ENCODE peak calls at places on chromosomes 1 and 21, in four cellular contexts. One of them, this sample, is unnamed.

GRCh38 chr1:15469836-15470495 is 5.9 kb upstream of the CELA2B start:
- DNase-seq in HuH-7.5: no peak
- DNase-seq in NCI-H1092: no peak
- DNase-seq in NCI-H2081: no peak
- DNase-seq in this sample: no peak

GRCh38 chr1:32221980-32222751 is at the start of the genes EIF3I and TMEM234:
- DNase-seq in HuH-7.5: peak; percentile 85
- DNase-seq in NCI-H2081: peak; percentile 92
- DNase-seq in NCI-H1092: peak; percentile 95
- DNase-seq in this sample: peak; percentile 86

GRCh38 chr1:237070519-237070918 is 28.5 kb downstream of the RYR2 start:
- DNase-seq in NCI-H1092: no peak
- DNase-seq in NCI-H2081: no peak
- DNase-seq in HuH-7.5: no peak
- DNase-seq in this sample: no peak

GRCh38 chr1:162055062-162055461 is 14.4 kb upstream of the NOS1AP start:
- DNase-seq in NCI-H1092: no peak
- DNase-seq in HuH-7.5: no peak
- DNase-seq in NCI-H2081: no peak
- DNase-seq in this sample: no peak

GRCh38 chr1:43441894-43442632 is 11.7 kb downstream of the HYI start:
- DNase-seq in NCI-H2081: no peak
- DNase-seq in NCI-H1092: no peak
- DNase-seq in HuH-7.5: no peak
- DNase-seq in this sample: no peak

GRCh38 chr1:32910319-32910718 is 9.1 kb upstream of the TMEM54 start:
- DNase-seq in HuH-7.5: no peak
- DNase-seq in NCI-H2081: no peak
- DNase-seq in NCI-H1092: no peak
- DNase-seq in this sample: no peak

GRCh38 chr1:224488806-224489584 is 54.4 kb upstream of the WDR26 start:
- DNase-seq in NCI-H2081: no peak
- DNase-seq in HuH-7.5: no peak
- DNase-seq in NCI-H1092: no peak
- DNase-seq in this sample: no peak

GRCh38 chr1:243706563-243706962 is 143.5 kb downstream of the AKT3 start:
- DNase-seq in NCI-H2081: no peak
- DNase-seq in HuH-7.5: no peak
- DNase-seq in NCI-H1092: no peak
- DNase-seq in this sample: no peak

GRCh38 chr1:94737124-94737998 is 82.8 kb upstream of the SLC44A3 start:
- DNase-seq in NCI-H2081: no peak
- DNase-seq in NCI-H1092: no peak
- DNase-seq in HuH-7.5: no peak
- DNase-seq in this sample: no peak

GRCh38 chr21:35696644-35697043 is 363.7 kb downstream of the SETD4 start:
- DNase-seq in NCI-H2081: no peak
- DNase-seq in NCI-H1092: no peak
- DNase-seq in HuH-7.5: no peak
- DNase-seq in this sample: no peak

GRCh38 chr1:94773931-94774422 is 46.2 kb upstream of the SLC44A3 start:
- DNase-seq in HuH-7.5: peak; percentile 7
- DNase-seq in NCI-H1092: no peak
- DNase-seq in NCI-H2081: no peak
- DNase-seq in this sample: no peak

GRCh38 chr1:182069028-182069466 is 7.5 kb upstream of the ZNF648 start:
- DNase-seq in HuH-7.5: peak; percentile 73
- DNase-seq in NCI-H2081: peak; percentile 76
- DNase-seq in NCI-H1092: peak; percentile 80
- DNase-seq in this sample: peak; percentile 90

GRCh38 chr1:6497215-6497866 is 5.9 kb upstream of the PLEKHG5 start:
- DNase-seq in HuH-7.5: peak; percentile 73
- DNase-seq in NCI-H1092: peak; percentile 73
- DNase-seq in NCI-H2081: peak; percentile 24
- DNase-seq in this sample: peak; percentile 70

GRCh38 chr1:58854576-58854975 is 70.7 kb upstream of the JUN start:
- DNase-seq in HuH-7.5: no peak
- DNase-seq in NCI-H1092: no peak
- DNase-seq in NCI-H2081: no peak
- DNase-seq in this sample: no peak

GRCh38 chr1:29323636-29324035 is 87.3 kb downstream of the PTPRU start:
- DNase-seq in NCI-H2081: no peak
- DNase-seq in NCI-H1092: no peak
- DNase-seq in HuH-7.5: no peak
- DNase-seq in this sample: no peak

GRCh38 chr1:63817152-63817667 is 43.4 kb downstream of the ROR1 start:
- DNase-seq in NCI-H2081: peak; percentile 26
- DNase-seq in NCI-H1092: peak; percentile 23
- DNase-seq in HuH-7.5: peak; percentile 8
- DNase-seq in this sample: no peak

GRCh38 chr21:37675202-37675801 is 241.0 kb downstream of the KCNJ6 start:
- DNase-seq in NCI-H1092: peak; percentile 37
- DNase-seq in HuH-7.5: peak; percentile 54
- DNase-seq in NCI-H2081: peak; percentile 7
- DNase-seq in this sample: peak; percentile 68

GRCh38 chr21:35400233-35400939 is 351.3 kb upstream of the RUNX1 start:
- DNase-seq in NCI-H2081: peak; percentile 16
- DNase-seq in NCI-H1092: peak; percentile 68
- DNase-seq in HuH-7.5: peak; percentile 30
- DNase-seq in this sample: peak; percentile 44

GRCh38 chr1:235882816-235883215 is 16.1 kb upstream of the LYST start:
- DNase-seq in NCI-H2081: no peak
- DNase-seq in HuH-7.5: no peak
- DNase-seq in NCI-H1092: no peak
- DNase-seq in this sample: no peak

This sample was measured in T47D.